ENCODE peak calls at places on chromosomes 16 and 17, in five cellular contexts. One of them, this sample, is unnamed.

GRCh38 chr16:88630941-88631340 is 7.4 kb upstream of the IL17C start:
- DNase-seq in CD4-positive, alpha-beta memory T cell: no peak
- DNase-seq in GM03348: no peak
- DNase-seq in HEK293T: no peak
- DNase-seq in NCI-H1436: no peak
- DNase-seq in this sample: no peak

GRCh38 chr17:55144518-55144917 is 120.2 kb upstream of the HLF start:
- DNase-seq in CD4-positive, alpha-beta memory T cell: no peak
- DNase-seq in GM03348: no peak
- DNase-seq in HEK293T: no peak
- DNase-seq in NCI-H1436: peak; percentile 42
- DNase-seq in this sample: no peak

GRCh38 chr16:88484505-88485365 is 31.7 kb downstream of the ZFPM1 start:
- DNase-seq in CD4-positive, alpha-beta memory T cell: no peak
- DNase-seq in GM03348: no peak
- DNase-seq in HEK293T: no peak
- DNase-seq in NCI-H1436: no peak
- DNase-seq in this sample: no peak

GRCh38 chr16:85767569-85767968 is 16.7 kb upstream of the C16orf74 start:
- DNase-seq in CD4-positive, alpha-beta memory T cell: no peak
- DNase-seq in GM03348: peak; percentile 93
- DNase-seq in HEK293T: no peak
- DNase-seq in NCI-H1436: no peak
- DNase-seq in this sample: peak; percentile 94

GRCh38 chr17:80824549-80825470 is 166.8 kb upstream of the CHMP6 start:
- DNase-seq in CD4-positive, alpha-beta memory T cell: no peak
- DNase-seq in GM03348: no peak
- DNase-seq in HEK293T: no peak
- DNase-seq in NCI-H1436: no peak
- DNase-seq in this sample: no peak

GRCh38 chr17:48547839-48548686 is 3.2 kb upstream of the HOXB2 start:
- DNase-seq in CD4-positive, alpha-beta memory T cell: peak; percentile 46
- DNase-seq in GM03348: peak; percentile 62
- DNase-seq in HEK293T: peak; percentile 33
- DNase-seq in NCI-H1436: peak; percentile 40
- DNase-seq in this sample: peak; percentile 64

GRCh38 chr16:73025506-73026131 is 22.3 kb downstream of the ZFHX3 start:
- DNase-seq in CD4-positive, alpha-beta memory T cell: no peak
- DNase-seq in GM03348: peak; percentile 67
- DNase-seq in HEK293T: no peak
- DNase-seq in NCI-H1436: no peak
- DNase-seq in this sample: no peak

GRCh38 chr16:87150359-87151280 is 166.6 kb downstream of the C16orf95 start:
- DNase-seq in CD4-positive, alpha-beta memory T cell: no peak
- DNase-seq in GM03348: no peak
- DNase-seq in HEK293T: peak; percentile 51
- DNase-seq in NCI-H1436: no peak
- DNase-seq in this sample: no peak

GRCh38 chr16:72791786-72792185 is 256.1 kb downstream of the ZFHX3 start:
- DNase-seq in CD4-positive, alpha-beta memory T cell: no peak
- DNase-seq in GM03348: no peak
- DNase-seq in HEK293T: no peak
- DNase-seq in NCI-H1436: no peak
- DNase-seq in this sample: no peak

GRCh38 chr17:63528183-63528582 is 5.0 kb downstream of the KCNH6 start:
- DNase-seq in CD4-positive, alpha-beta memory T cell: no peak
- DNase-seq in GM03348: no peak
- DNase-seq in HEK293T: no peak
- DNase-seq in NCI-H1436: no peak
- DNase-seq in this sample: no peak

GRCh38 chr16:440627-441026 is 15.2 kb downstream of the RAB11FIP3 start:
- DNase-seq in CD4-positive, alpha-beta memory T cell: no peak
- DNase-seq in GM03348: no peak
- DNase-seq in HEK293T: no peak
- DNase-seq in NCI-H1436: no peak
- DNase-seq in this sample: no peak

GRCh38 chr16:5064915-5065314 is 841 bp downstream of the C16orf89 start:
- DNase-seq in CD4-positive, alpha-beta memory T cell: no peak
- DNase-seq in GM03348: no peak
- DNase-seq in HEK293T: no peak
- DNase-seq in NCI-H1436: peak; percentile 50
- DNase-seq in this sample: no peak

GRCh38 chr16:79645701-79646100 is 45.2 kb upstream of the MAF start:
- DNase-seq in CD4-positive, alpha-beta memory T cell: no peak
- DNase-seq in GM03348: no peak
- DNase-seq in HEK293T: no peak
- DNase-seq in NCI-H1436: no peak
- DNase-seq in this sample: no peak

GRCh38 chr17:5797447-5797846 is 213.1 kb upstream of the NLRP1 start:
- DNase-seq in CD4-positive, alpha-beta memory T cell: no peak
- DNase-seq in GM03348: no peak
- DNase-seq in HEK293T: no peak
- DNase-seq in NCI-H1436: no peak
- DNase-seq in this sample: no peak

GRCh38 chr16:77410449-77410848 is 24.4 kb downstream of the ADAMTS18 start:
- DNase-seq in CD4-positive, alpha-beta memory T cell: no peak
- DNase-seq in GM03348: no peak
- DNase-seq in HEK293T: no peak
- DNase-seq in NCI-H1436: no peak
- DNase-seq in this sample: no peak

GRCh38 chr17:80177986-80178590 is 8.3 kb downstream of the CARD14 start:
- DNase-seq in CD4-positive, alpha-beta memory T cell: no peak
- DNase-seq in GM03348: no peak
- DNase-seq in HEK293T: no peak
- DNase-seq in NCI-H1436: no peak
- DNase-seq in this sample: no peak

GRCh38 chr17:80943346-80944145 is 48.1 kb upstream of the CHMP6 start:
- DNase-seq in CD4-positive, alpha-beta memory T cell: no peak
- DNase-seq in GM03348: no peak
- DNase-seq in HEK293T: no peak
- DNase-seq in NCI-H1436: no peak
- DNase-seq in this sample: no peak

GRCh38 chr16:2157480-2158261 is 2.1 kb downstream of the TRAF7 start:
- DNase-seq in CD4-positive, alpha-beta memory T cell: no peak
- DNase-seq in GM03348: peak; percentile 42
- DNase-seq in HEK293T: no peak
- DNase-seq in NCI-H1436: no peak
- DNase-seq in this sample: peak; percentile 27

GRCh38 chr16:86120201-86120981 is 221.4 kb downstream of the IRF8 start:
- DNase-seq in CD4-positive, alpha-beta memory T cell: no peak
- DNase-seq in GM03348: no peak
- DNase-seq in HEK293T: no peak
- DNase-seq in NCI-H1436: no peak
- DNase-seq in this sample: no peak

GRCh38 chr16:50924759-50925545 is 183.1 kb downstream of the CYLD start:
- DNase-seq in CD4-positive, alpha-beta memory T cell: no peak
- DNase-seq in GM03348: no peak
- DNase-seq in HEK293T: no peak
- DNase-seq in NCI-H1436: no peak
- DNase-seq in this sample: no peak

This sample was measured in AG20443.